ENCODE peak calls at places on chromosomes 11 and 22, in four cellular contexts. One of them, this sample, is unnamed.

GRCh38 chr11:117230286-117230961 is 1.4 kb downstream of the PCSK7 start:
- DNase-seq in neural progenitor cell: no peak
- DNase-seq in HEK293T: no peak
- DNase-seq in nephron progenitor cell: no peak
- DNase-seq in this sample: peak; percentile 29

GRCh38 chr22:24106385-24107381 is 74.6 kb upstream of the SUSD2 start:
- DNase-seq in neural progenitor cell: peak; percentile 20
- DNase-seq in HEK293T: no peak
- DNase-seq in nephron progenitor cell: no peak
- DNase-seq in this sample: no peak

GRCh38 chr11:2147391-2147790 is 8.2 kb upstream of the IGF2 start:
- DNase-seq in neural progenitor cell: no peak
- DNase-seq in HEK293T: no peak
- DNase-seq in nephron progenitor cell: no peak
- DNase-seq in this sample: no peak

GRCh38 chr11:112318193-112318592 is 57.5 kb upstream of the PLET1 start:
- DNase-seq in neural progenitor cell: no peak
- DNase-seq in HEK293T: no peak
- DNase-seq in nephron progenitor cell: no peak
- DNase-seq in this sample: peak; percentile 90

GRCh38 chr11:63552921-63553320 is 10.3 kb downstream of the PLAAT2 start:
- DNase-seq in neural progenitor cell: no peak
- DNase-seq in HEK293T: no peak
- DNase-seq in nephron progenitor cell: no peak
- DNase-seq in this sample: no peak

GRCh38 chr11:76802621-76803020 is 19.5 kb downstream of the TSKU start:
- DNase-seq in neural progenitor cell: no peak
- DNase-seq in HEK293T: no peak
- DNase-seq in nephron progenitor cell: no peak
- DNase-seq in this sample: no peak

GRCh38 chr22:49489821-49490220 is 337.9 kb downstream of the BRD1 start:
- DNase-seq in neural progenitor cell: no peak
- DNase-seq in HEK293T: no peak
- DNase-seq in nephron progenitor cell: no peak
- DNase-seq in this sample: no peak

GRCh38 chr11:122981388-122982264 is at the start of gene BSX:
- DNase-seq in neural progenitor cell: peak; percentile 95
- DNase-seq in HEK293T: peak; percentile 81
- DNase-seq in nephron progenitor cell: peak; percentile 95
- DNase-seq in this sample: peak; percentile 53

GRCh38 chr11:66524304-66525040 is 14.0 kb downstream of the BBS1 start:
- DNase-seq in neural progenitor cell: no peak
- DNase-seq in HEK293T: no peak
- DNase-seq in nephron progenitor cell: no peak
- DNase-seq in this sample: no peak

GRCh38 chr11:123438191-123438627 is 8.1 kb downstream of the GRAMD1B start:
- DNase-seq in neural progenitor cell: peak; percentile 64
- DNase-seq in HEK293T: no peak
- DNase-seq in nephron progenitor cell: peak; percentile 8
- DNase-seq in this sample: no peak

GRCh38 chr22:21602579-21602978 is 27.2 kb downstream of the YDJC start:
- DNase-seq in neural progenitor cell: no peak
- DNase-seq in HEK293T: no peak
- DNase-seq in nephron progenitor cell: no peak
- DNase-seq in this sample: no peak

GRCh38 chr11:27610946-27611345 is 89.3 kb downstream of the BDNF start:
- DNase-seq in neural progenitor cell: no peak
- DNase-seq in HEK293T: no peak
- DNase-seq in nephron progenitor cell: no peak
- DNase-seq in this sample: no peak

GRCh38 chr11:72343159-72343756 is 91.1 kb downstream of the CLPB start:
- DNase-seq in neural progenitor cell: no peak
- DNase-seq in HEK293T: no peak
- DNase-seq in nephron progenitor cell: no peak
- DNase-seq in this sample: no peak

GRCh38 chr11:34508514-34508913 is 5.1 kb downstream of the ELF5 start:
- DNase-seq in neural progenitor cell: no peak
- DNase-seq in HEK293T: no peak
- DNase-seq in nephron progenitor cell: no peak
- DNase-seq in this sample: no peak

GRCh38 chr11:35142481-35143207 is 3.7 kb downstream of the CD44 start:
- DNase-seq in neural progenitor cell: peak; percentile 33
- DNase-seq in HEK293T: no peak
- DNase-seq in nephron progenitor cell: no peak
- DNase-seq in this sample: peak; percentile 77

GRCh38 chr11:116691779-116692178 is 81.0 kb downstream of the BUD13 start:
- DNase-seq in neural progenitor cell: peak; percentile 75
- DNase-seq in HEK293T: peak; percentile 81
- DNase-seq in nephron progenitor cell: peak; percentile 74
- DNase-seq in this sample: no peak

GRCh38 chr11:83693279-83693992 is 407.3 kb upstream of the CCDC90B start:
- DNase-seq in neural progenitor cell: no peak
- DNase-seq in HEK293T: no peak
- DNase-seq in nephron progenitor cell: no peak
- DNase-seq in this sample: no peak

GRCh38 chr11:127074151-127074761 is 73.7 kb upstream of the KIRREL3 start:
- DNase-seq in neural progenitor cell: peak; percentile 56
- DNase-seq in HEK293T: peak; percentile 17
- DNase-seq in nephron progenitor cell: peak; percentile 18
- DNase-seq in this sample: peak; percentile 56

GRCh38 chr22:46862418-46863324 is 100.2 kb downstream of the TBC1D22A start:
- DNase-seq in neural progenitor cell: no peak
- DNase-seq in HEK293T: no peak
- DNase-seq in nephron progenitor cell: no peak
- DNase-seq in this sample: no peak

GRCh38 chr11:65766535-65766934 is 14.2 kb downstream of the AP5B1 start:
- DNase-seq in neural progenitor cell: no peak
- DNase-seq in HEK293T: no peak
- DNase-seq in nephron progenitor cell: no peak
- DNase-seq in this sample: peak; percentile 33

GRCh38 chr11:17768547-17768946 is 34.0 kb downstream of the KCNC1 start:
- DNase-seq in neural progenitor cell: no peak
- DNase-seq in HEK293T: no peak
- DNase-seq in nephron progenitor cell: no peak
- DNase-seq in this sample: no peak